ENCODE peak calls at places on chromosomes 2 and 18, in ten cellular contexts. C is hypothalamus; G is HFF-Myc; L is globus pallidus; M is stimulated activated CD8-positive, alpha-beta memory T cell treated with anti-CD3 and anti-CD28 coated beads, Interleukin-7, amount 100 ng/mL, for 1 hour; N is M059J; D is stimulated activated CD4-positive, alpha-beta T cell treated with anti-CD3 and anti-CD28 coated beads, Interleukin-15, amount 100 ng/mL, for 24 hours; P is fibroblast of the aortic adventitia; F is upper lobe of right lung; T is left ventricle myocardium superior. K is an unnamed sample.

GRCh38 chr18:40006553-40007073 is 1948.4 kb upstream of the PIK3C3 start:
- DNase-seq in C (no peak), G (no peak), L (peak), M (no peak), N (no peak), D (no peak), P (no peak), F (no peak), T (no peak), K (no peak)

GRCh38 chr2:71742953-71743601 is 289.7 kb downstream of the DYSF start:
- DNase-seq in C (no peak), G (peak), L (no peak), M (no peak), N (peak), D (no peak), P (peak), F (no peak), T (peak), K (peak)

GRCh38 chr18:33817096-33817495 is 239.1 kb downstream of the ASXL3 start:
- DNase-seq in C (no peak), G (no peak), L (no peak), M (no peak), N (no peak), D (no peak), P (peak), F (no peak), T (no peak), K (no peak)

GRCh38 chr2:191280834-191281756 is 35.9 kb downstream of the MYO1B start:
- DNase-seq in C (no peak), G (no peak), L (no peak), M (no peak), N (no peak), D (no peak), P (no peak), F (no peak), T (no peak), K (no peak)

GRCh38 chr2:23028106-23028505 is 356.9 kb upstream of the KLHL29 start:
- DNase-seq in C (no peak), G (no peak), L (no peak), M (no peak), N (no peak), D (no peak), P (no peak), F (no peak), T (no peak), K (no peak)

GRCh38 chr2:180012523-180012922 is 5.4 kb upstream of the CWC22 start:
- DNase-seq in C (no peak), G (no peak), L (no peak), M (no peak), N (peak), D (no peak), P (peak), F (no peak), T (no peak), K (peak)

GRCh38 chr2:36373149-36373880 is 17.7 kb downstream of the CRIM1 start:
- DNase-seq in C (no peak), G (no peak), L (no peak), M (no peak), N (peak), D (no peak), P (peak), F (no peak), T (no peak), K (peak)

GRCh38 chr18:74745658-74746403 is 148.2 kb downstream of the ZNF407 start:
- DNase-seq in C (no peak), G (peak), L (no peak), M (no peak), N (peak), D (no peak), P (peak), F (no peak), T (no peak), K (peak)

GRCh38 chr18:43665239-43665788 is 388.0 kb upstream of the SYT4 start:
- DNase-seq in C (no peak), G (peak), L (no peak), M (no peak), N (peak), D (no peak), P (peak), F (no peak), T (no peak), K (peak)

GRCh38 chr2:44746856-44747612 is 194.5 kb upstream of the SIX3 start:
- DNase-seq in C (no peak), G (no peak), L (no peak), M (no peak), N (no peak), D (no peak), P (no peak), F (no peak), T (no peak), K (no peak)

GRCh38 chr2:177430425-177430824 is 37.9 kb downstream of the AGPS start:
- DNase-seq in C (no peak), G (no peak), L (no peak), M (no peak), N (no peak), D (no peak), P (peak), F (no peak), T (no peak), K (peak)

GRCh38 chr18:58443671-58444070 is 185.2 kb downstream of the ALPK2 start:
- DNase-seq in C (no peak), G (no peak), L (no peak), M (no peak), N (no peak), D (no peak), P (no peak), F (no peak), T (no peak), K (no peak)

GRCh38 chr2:231710751-231711676 is 2.7 kb downstream of the PTMA start:
- DNase-seq in C (no peak), G (no peak), L (no peak), M (no peak), N (no peak), D (peak), P (no peak), F (peak), T (peak), K (peak)

GRCh38 chr2:27446057-27446456 is 3.9 kb downstream of the KRTCAP3 start:
- DNase-seq in C (no peak), G (no peak), L (no peak), M (no peak), N (no peak), D (peak), P (no peak), F (peak), T (no peak), K (no peak)

GRCh38 chr2:54708584-54709340 is 14.7 kb upstream of the EML6 start:
- DNase-seq in C (peak), G (no peak), L (no peak), M (no peak), N (no peak), D (peak), P (no peak), F (peak), T (peak), K (peak)

GRCh38 chr2:120597595-120598193 is 138.0 kb upstream of the GLI2 start:
- DNase-seq in C (no peak), G (no peak), L (no peak), M (no peak), N (no peak), D (no peak), P (no peak), F (peak), T (no peak), K (no peak)

GRCh38 chr2:206160807-206161179 is 1.1 kb downstream of the EEF1B2 start:
- DNase-seq in C (no peak), G (no peak), L (no peak), M (no peak), N (no peak), D (peak), P (no peak), F (no peak), T (no peak), K (no peak)

GRCh38 chr2:62672601-62673000 is 32.9 kb upstream of the EHBP1 start:
- DNase-seq in C (no peak), G (no peak), L (no peak), M (no peak), N (peak), D (no peak), P (peak), F (no peak), T (no peak), K (peak)

GRCh38 chr2:232538671-232539070 is 821 bp upstream of the CHRNG start:
- DNase-seq in C (no peak), G (no peak), L (no peak), M (no peak), N (no peak), D (no peak), P (no peak), F (peak), T (no peak), K (no peak)

GRCh38 chr2:23549821-23550535 is 165.0 kb downstream of the KLHL29 start:
- DNase-seq in C (no peak), G (no peak), L (no peak), M (no peak), N (peak), D (no peak), P (no peak), F (no peak), T (no peak), K (peak)

GRCh38 chr18:3233004-3233403 is 13.2 kb upstream of the MYOM1 start:
- DNase-seq in C (no peak), G (no peak), L (no peak), M (no peak), N (no peak), D (no peak), P (no peak), F (no peak), T (no peak), K (no peak)

GRCh38 chr2:40197121-40197520 is 254.8 kb downstream of the SLC8A1 start:
- DNase-seq in C (no peak), G (no peak), L (no peak), M (no peak), N (no peak), D (no peak), P (no peak), F (no peak), T (no peak), K (no peak)

GRCh38 chr2:101717041-101717817 is 19.7 kb downstream of the MAP4K4 start:
- DNase-seq in C (no peak), G (no peak), L (no peak), M (no peak), N (no peak), D (peak), P (no peak), F (no peak), T (no peak), K (no peak)